ENCODE peak calls at places on chromosome 14, in nine cellular contexts. One of them, this sample, is unnamed.

GRCh38 chr14:86777950-86778602 is 1214.9 kb downstream of the GALC start:
- DNase-seq in CD8-positive, alpha-beta T cell: no peak
- DNase-seq in mucosa of descending colon: no peak
- DNase-seq in sigmoid colon: no peak
- DNase-seq in Calu3: no peak
- DNase-seq in testis: no peak
- DNase-seq in GM10248: no peak
- DNase-seq in upper lobe of right lung: no peak
- DNase-seq in AG09309: no peak
- DNase-seq in this sample: no peak

GRCh38 chr14:88986146-88986841 is 161.8 kb downstream of the TTC8 start:
- DNase-seq in CD8-positive, alpha-beta T cell: no peak
- DNase-seq in mucosa of descending colon: no peak
- DNase-seq in sigmoid colon: no peak
- DNase-seq in Calu3: peak; percentile 54
- DNase-seq in testis: no peak
- DNase-seq in GM10248: no peak
- DNase-seq in upper lobe of right lung: no peak
- DNase-seq in AG09309: no peak
- DNase-seq in this sample: no peak

GRCh38 chr14:42490536-42490935 is 883.9 kb downstream of the LRFN5 start:
- DNase-seq in CD8-positive, alpha-beta T cell: no peak
- DNase-seq in mucosa of descending colon: no peak
- DNase-seq in sigmoid colon: no peak
- DNase-seq in Calu3: no peak
- DNase-seq in testis: no peak
- DNase-seq in GM10248: no peak
- DNase-seq in upper lobe of right lung: no peak
- DNase-seq in AG09309: no peak
- DNase-seq in this sample: no peak

GRCh38 chr14:77663289-77663688 is 44.5 kb downstream of the ALKBH1 start:
- DNase-seq in CD8-positive, alpha-beta T cell: no peak
- DNase-seq in mucosa of descending colon: no peak
- DNase-seq in sigmoid colon: no peak
- DNase-seq in Calu3: no peak
- DNase-seq in testis: no peak
- DNase-seq in GM10248: no peak
- DNase-seq in upper lobe of right lung: no peak
- DNase-seq in AG09309: no peak
- DNase-seq in this sample: no peak

GRCh38 chr14:29240046-29240445 is 473.5 kb downstream of the FOXG1 start:
- DNase-seq in CD8-positive, alpha-beta T cell: no peak
- DNase-seq in mucosa of descending colon: no peak
- DNase-seq in sigmoid colon: no peak
- DNase-seq in Calu3: no peak
- DNase-seq in testis: no peak
- DNase-seq in GM10248: no peak
- DNase-seq in upper lobe of right lung: no peak
- DNase-seq in AG09309: peak; percentile 80
- DNase-seq in this sample: no peak

GRCh38 chr14:100904307-100905019 is 941 bp upstream of the RTL1 start:
- DNase-seq in CD8-positive, alpha-beta T cell: no peak
- DNase-seq in mucosa of descending colon: no peak
- DNase-seq in sigmoid colon: peak; percentile 52
- DNase-seq in Calu3: peak; percentile 54
- DNase-seq in testis: peak; percentile 25
- DNase-seq in GM10248: no peak
- DNase-seq in upper lobe of right lung: no peak
- DNase-seq in AG09309: no peak
- DNase-seq in this sample: peak; percentile 4

GRCh38 chr14:45249847-45250575 is 3.0 kb downstream of the MIS18BP1 start:
- DNase-seq in CD8-positive, alpha-beta T cell: no peak
- DNase-seq in mucosa of descending colon: peak; percentile 23
- DNase-seq in sigmoid colon: peak; percentile 74
- DNase-seq in Calu3: no peak
- DNase-seq in testis: peak; percentile 49
- DNase-seq in GM10248: peak; percentile 33
- DNase-seq in upper lobe of right lung: no peak
- DNase-seq in AG09309: peak; percentile 49
- DNase-seq in this sample: peak; percentile 31

GRCh38 chr14:24143511-24143910 is 2.1 kb upstream of the EMC9 start:
- DNase-seq in CD8-positive, alpha-beta T cell: no peak
- DNase-seq in mucosa of descending colon: no peak
- DNase-seq in sigmoid colon: no peak
- DNase-seq in Calu3: no peak
- DNase-seq in testis: no peak
- DNase-seq in GM10248: no peak
- DNase-seq in upper lobe of right lung: no peak
- DNase-seq in AG09309: no peak
- DNase-seq in this sample: no peak

GRCh38 chr14:38207830-38208815 is at the start of gene SSTR1:
- DNase-seq in CD8-positive, alpha-beta T cell: no peak
- DNase-seq in mucosa of descending colon: peak; percentile 93
- DNase-seq in sigmoid colon: no peak
- DNase-seq in Calu3: peak; percentile 23
- DNase-seq in testis: peak; percentile 13
- DNase-seq in GM10248: no peak
- DNase-seq in upper lobe of right lung: peak; percentile 62
- DNase-seq in AG09309: no peak
- DNase-seq in this sample: no peak

GRCh38 chr14:38755036-38755435 is 348.0 kb downstream of the SEC23A start:
- DNase-seq in CD8-positive, alpha-beta T cell: no peak
- DNase-seq in mucosa of descending colon: no peak
- DNase-seq in sigmoid colon: no peak
- DNase-seq in Calu3: no peak
- DNase-seq in testis: no peak
- DNase-seq in GM10248: no peak
- DNase-seq in upper lobe of right lung: no peak
- DNase-seq in AG09309: no peak
- DNase-seq in this sample: no peak

GRCh38 chr14:53954551-53955233 is 1.9 kb downstream of the BMP4 start:
- DNase-seq in CD8-positive, alpha-beta T cell: no peak
- DNase-seq in mucosa of descending colon: peak; percentile 23
- DNase-seq in sigmoid colon: peak; percentile 67
- DNase-seq in Calu3: peak; percentile 36
- DNase-seq in testis: no peak
- DNase-seq in GM10248: no peak
- DNase-seq in upper lobe of right lung: peak; percentile 69
- DNase-seq in AG09309: no peak
- DNase-seq in this sample: peak; percentile 52

GRCh38 chr14:76811561-76811960 is 1.1 kb downstream of the ANGEL1 start:
- DNase-seq in CD8-positive, alpha-beta T cell: no peak
- DNase-seq in mucosa of descending colon: no peak
- DNase-seq in sigmoid colon: no peak
- DNase-seq in Calu3: no peak
- DNase-seq in testis: no peak
- DNase-seq in GM10248: no peak
- DNase-seq in upper lobe of right lung: no peak
- DNase-seq in AG09309: no peak
- DNase-seq in this sample: no peak

GRCh38 chr14:24806061-24806678 is 172.2 kb upstream of the GZMB start:
- DNase-seq in CD8-positive, alpha-beta T cell: no peak
- DNase-seq in mucosa of descending colon: peak; percentile 96
- DNase-seq in sigmoid colon: peak; percentile 74
- DNase-seq in Calu3: peak; percentile 88
- DNase-seq in testis: peak; percentile 80
- DNase-seq in GM10248: peak; percentile 43
- DNase-seq in upper lobe of right lung: peak; percentile 72
- DNase-seq in AG09309: peak; percentile 4
- DNase-seq in this sample: peak; percentile 40

GRCh38 chr14:92706386-92706785 is 42.0 kb downstream of the LGMN start:
- DNase-seq in CD8-positive, alpha-beta T cell: no peak
- DNase-seq in mucosa of descending colon: no peak
- DNase-seq in sigmoid colon: no peak
- DNase-seq in Calu3: no peak
- DNase-seq in testis: no peak
- DNase-seq in GM10248: no peak
- DNase-seq in upper lobe of right lung: no peak
- DNase-seq in AG09309: no peak
- DNase-seq in this sample: no peak

GRCh38 chr14:96479435-96480146 is 22.6 kb upstream of the PAPOLA start:
- DNase-seq in CD8-positive, alpha-beta T cell: no peak
- DNase-seq in mucosa of descending colon: no peak
- DNase-seq in sigmoid colon: no peak
- DNase-seq in Calu3: no peak
- DNase-seq in testis: no peak
- DNase-seq in GM10248: no peak
- DNase-seq in upper lobe of right lung: no peak
- DNase-seq in AG09309: no peak
- DNase-seq in this sample: no peak

GRCh38 chr14:53695692-53696091 is 260.9 kb downstream of the BMP4 start:
- DNase-seq in CD8-positive, alpha-beta T cell: no peak
- DNase-seq in mucosa of descending colon: no peak
- DNase-seq in sigmoid colon: no peak
- DNase-seq in Calu3: no peak
- DNase-seq in testis: no peak
- DNase-seq in GM10248: no peak
- DNase-seq in upper lobe of right lung: no peak
- DNase-seq in AG09309: no peak
- DNase-seq in this sample: no peak

GRCh38 chr14:64110832-64111231 is 183.3 kb downstream of the ESR2 start:
- DNase-seq in CD8-positive, alpha-beta T cell: no peak
- DNase-seq in mucosa of descending colon: no peak
- DNase-seq in sigmoid colon: no peak
- DNase-seq in Calu3: no peak
- DNase-seq in testis: no peak
- DNase-seq in GM10248: no peak
- DNase-seq in upper lobe of right lung: no peak
- DNase-seq in AG09309: no peak
- DNase-seq in this sample: no peak

GRCh38 chr14:68794856-68795601 is 2.2 kb upstream of the ZFP36L1 start:
- DNase-seq in CD8-positive, alpha-beta T cell: no peak
- DNase-seq in mucosa of descending colon: peak; percentile 66
- DNase-seq in sigmoid colon: peak; percentile 80
- DNase-seq in Calu3: peak; percentile 23
- DNase-seq in testis: peak; percentile 60
- DNase-seq in GM10248: peak; percentile 39
- DNase-seq in upper lobe of right lung: peak; percentile 72
- DNase-seq in AG09309: peak; percentile 97
- DNase-seq in this sample: no peak

GRCh38 chr14:31194095-31194494 is 13.5 kb downstream of the HECTD1 start:
- DNase-seq in CD8-positive, alpha-beta T cell: no peak
- DNase-seq in mucosa of descending colon: no peak
- DNase-seq in sigmoid colon: no peak
- DNase-seq in Calu3: no peak
- DNase-seq in testis: no peak
- DNase-seq in GM10248: no peak
- DNase-seq in upper lobe of right lung: no peak
- DNase-seq in AG09309: no peak
- DNase-seq in this sample: no peak

GRCh38 chr14:70641548-70642312 is at the start of gene TTC9:
- DNase-seq in CD8-positive, alpha-beta T cell: no peak
- DNase-seq in mucosa of descending colon: no peak
- DNase-seq in sigmoid colon: no peak
- DNase-seq in Calu3: peak; percentile 49
- DNase-seq in testis: no peak
- DNase-seq in GM10248: peak; percentile 53
- DNase-seq in upper lobe of right lung: peak; percentile 76
- DNase-seq in AG09309: no peak
- DNase-seq in this sample: peak; percentile 68

GRCh38 chr14:94522115-94522724 is 13.0 kb upstream of the SERPINA12 start:
- DNase-seq in CD8-positive, alpha-beta T cell: no peak
- DNase-seq in mucosa of descending colon: no peak
- DNase-seq in sigmoid colon: no peak
- DNase-seq in Calu3: no peak
- DNase-seq in testis: no peak
- DNase-seq in GM10248: no peak
- DNase-seq in upper lobe of right lung: no peak
- DNase-seq in AG09309: no peak
- DNase-seq in this sample: no peak
- TF ChIP-seq CTCF in CD8-positive, alpha-beta T cell: no peak
- TF ChIP-seq CTCF in mucosa of descending colon: no peak
- TF ChIP-seq CTCF in sigmoid colon: no peak
- TF ChIP-seq CTCF in Calu3: no peak
- TF ChIP-seq CTCF in testis: no peak
- TF ChIP-seq CTCF in GM10248: no peak
- TF ChIP-seq CTCF in upper lobe of right lung: no peak
- TF ChIP-seq CTCF in AG09309: no peak
- TF ChIP-seq CTCF in this sample: no peak

GRCh38 chr14:43595373-43595772 is 911.7 kb downstream of the FSCB start:
- DNase-seq in CD8-positive, alpha-beta T cell: no peak
- DNase-seq in mucosa of descending colon: no peak
- DNase-seq in sigmoid colon: no peak
- DNase-seq in Calu3: no peak
- DNase-seq in testis: no peak
- DNase-seq in GM10248: no peak
- DNase-seq in upper lobe of right lung: no peak
- DNase-seq in AG09309: no peak
- DNase-seq in this sample: no peak
- TF ChIP-seq CTCF in CD8-positive, alpha-beta T cell: no peak
- TF ChIP-seq CTCF in mucosa of descending colon: no peak
- TF ChIP-seq CTCF in sigmoid colon: no peak
- TF ChIP-seq CTCF in Calu3: no peak
- TF ChIP-seq CTCF in testis: no peak
- TF ChIP-seq CTCF in GM10248: no peak
- TF ChIP-seq CTCF in upper lobe of right lung: no peak
- TF ChIP-seq CTCF in AG09309: no peak
- TF ChIP-seq CTCF in this sample: no peak

DNA sequence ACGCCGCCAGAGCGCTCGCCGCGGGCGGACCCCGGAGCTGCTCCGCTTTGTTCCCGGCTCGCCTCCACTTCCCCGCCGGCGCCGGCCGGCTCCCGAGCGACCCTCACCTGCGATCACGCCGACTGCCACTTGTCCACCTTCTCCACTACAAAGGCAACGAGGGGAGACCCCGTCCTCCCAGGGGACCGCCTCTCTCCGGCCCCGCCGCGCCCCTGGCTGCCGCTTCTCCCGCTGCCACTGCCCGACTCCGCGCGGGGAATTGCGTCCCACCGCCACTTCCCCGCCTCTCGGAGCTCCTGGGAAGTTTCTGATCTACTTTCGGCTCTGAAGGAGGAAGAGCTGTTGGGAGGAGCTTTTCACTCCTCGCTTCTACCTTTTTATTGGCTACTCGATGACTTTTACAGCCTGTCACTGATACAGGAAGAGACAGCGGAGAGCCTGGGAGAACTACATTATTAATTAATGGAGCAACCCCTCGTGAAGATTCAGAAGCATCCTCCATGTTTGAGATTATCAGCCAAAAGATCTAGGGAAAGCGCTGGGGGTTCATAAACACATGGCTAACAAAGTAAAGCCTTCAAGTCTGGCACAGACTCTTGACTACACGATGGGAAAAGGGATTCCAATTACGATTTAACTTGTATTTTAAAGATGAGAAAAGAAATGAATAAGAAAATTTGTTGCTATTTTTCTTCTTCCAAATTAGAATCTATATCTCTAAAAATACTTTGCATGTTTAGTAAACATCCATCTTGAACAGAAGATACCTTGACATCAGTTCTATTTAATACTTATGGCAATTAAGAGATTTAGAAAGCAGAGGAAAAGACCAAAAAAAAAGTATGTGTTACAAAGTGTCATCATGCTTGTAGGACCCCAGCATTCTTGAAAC is at the start of gene BAZ1A:
- DNase-seq in CD8-positive, alpha-beta T cell: no peak
- DNase-seq in mucosa of descending colon: peak; percentile 78
- DNase-seq in sigmoid colon: peak; percentile 83
- DNase-seq in Calu3: peak; percentile 58
- DNase-seq in testis: peak; percentile 80
- DNase-seq in GM10248: peak; percentile 80
- DNase-seq in upper lobe of right lung: peak; percentile 82
- DNase-seq in AG09309: peak; percentile 59
- DNase-seq in this sample: peak; percentile 83
- TF ChIP-seq CTCF in CD8-positive, alpha-beta T cell: no peak
- TF ChIP-seq CTCF in mucosa of descending colon: no peak
- TF ChIP-seq CTCF in sigmoid colon: no peak
- TF ChIP-seq CTCF in Calu3: no peak
- TF ChIP-seq CTCF in testis: peak; percentile 22
- TF ChIP-seq CTCF in GM10248: no peak
- TF ChIP-seq CTCF in upper lobe of right lung: peak; percentile 15
- TF ChIP-seq CTCF in AG09309: peak; percentile 13
- TF ChIP-seq CTCF in this sample: no peak

GRCh38 chr14:56197150-56197549 is 78.9 kb downstream of the PELI2 start:
- DNase-seq in CD8-positive, alpha-beta T cell: no peak
- DNase-seq in mucosa of descending colon: no peak
- DNase-seq in sigmoid colon: no peak
- DNase-seq in Calu3: no peak
- DNase-seq in testis: no peak
- DNase-seq in GM10248: no peak
- DNase-seq in upper lobe of right lung: no peak
- DNase-seq in AG09309: no peak
- DNase-seq in this sample: no peak
- TF ChIP-seq CTCF in CD8-positive, alpha-beta T cell: no peak
- TF ChIP-seq CTCF in mucosa of descending colon: no peak
- TF ChIP-seq CTCF in sigmoid colon: no peak
- TF ChIP-seq CTCF in Calu3: no peak
- TF ChIP-seq CTCF in testis: no peak
- TF ChIP-seq CTCF in GM10248: no peak
- TF ChIP-seq CTCF in upper lobe of right lung: no peak
- TF ChIP-seq CTCF in AG09309: no peak
- TF ChIP-seq CTCF in this sample: no peak